ENCODE peak calls at places on chromosomes 4 and X, in ten cellular contexts. O is Panc1; Y is type B pancreatic cell; G is NCI-H1436; K is Calu3; T is activated naive CD4-positive, alpha-beta T cell treated with anti-CD3 and anti-CD28 coated beads for 36 hours; L is choroid plexus epithelial cell; W is T follicular helper cell; V is suprapubic skin; R is left ventricle myocardium superior. Q is an unnamed sample.

GRCh38 chrX:46588263-46588662 is 14.7 kb downstream of the CHST7 start:
- DNase-seq in O (no peak), G (no peak), Y (no peak), W (peak), V (no peak), L (peak), R (peak), K (peak), T (peak), Q (peak)

GRCh38 chrX:132636080-132636479 is 147.2 kb upstream of the MBNL3 start:
- DNase-seq in V (no peak), R (no peak), O (no peak), Y (no peak), K (no peak), G (no peak), L (peak), T (no peak), W (no peak), Q (peak)

GRCh38 chr4:94453534-94453963 is 1.8 kb downstream of the PDLIM5 start:
- DNase-seq in K (no peak), R (no peak), W (no peak), L (no peak), O (no peak), T (no peak), V (no peak), G (no peak), Y (no peak), Q (no peak)

GRCh38 chrX:78074088-78074487 is 30.0 kb upstream of the PGK1 start:
- DNase-seq in V (no peak), O (no peak), T (no peak), Y (no peak), R (no peak), W (no peak), G (no peak), L (no peak), K (no peak), Q (no peak)

GRCh38 chr4:184479516-184479950 is 5.2 kb upstream of the IRF2 start:
- DNase-seq in T (no peak), O (no peak), V (no peak), L (peak), G (no peak), K (no peak), Y (no peak), W (no peak), R (no peak), Q (no peak)

GRCh38 chr4:150570862-150571261 is 11.1 kb upstream of the MAB21L2 start:
- DNase-seq in O (no peak), T (no peak), W (no peak), V (no peak), G (peak), R (no peak), Y (no peak), K (no peak), L (no peak), Q (no peak)

GRCh38 chr4:29560452-29560851 is 1159.7 kb upstream of the PCDH7 start:
- DNase-seq in G (no peak), O (no peak), W (no peak), V (no peak), L (no peak), T (no peak), Y (no peak), K (no peak), R (no peak), Q (no peak)

GRCh38 chr4:14650127-14650526 is 352.2 kb upstream of the CPEB2 start:
- DNase-seq in O (no peak), L (peak), K (no peak), W (no peak), V (no peak), R (no peak), Y (no peak), G (no peak), T (no peak), Q (peak)

GRCh38 chr4:105196523-105197145 is 50.0 kb downstream of the TET2 start:
- DNase-seq in K (no peak), O (no peak), V (no peak), W (no peak), L (peak), G (no peak), Y (no peak), R (no peak), T (no peak), Q (peak)

GRCh38 chr4:165493359-165493758 is 114.6 kb downstream of the CPE start:
- DNase-seq in R (peak), O (peak), K (peak), G (no peak), V (peak), L (peak), Y (no peak), T (peak), W (peak), Q (peak)

GRCh38 chr4:140637836-140638235 is 69.1 kb upstream of the UCP1 start:
- DNase-seq in W (no peak), G (peak), L (peak), O (no peak), T (peak), V (no peak), K (peak), Y (no peak), R (no peak), Q (no peak)

GRCh38 chr4:185567828-185568442 is 32.6 kb upstream of the PDLIM3 start:
- DNase-seq in R (peak), V (peak), K (no peak), G (no peak), O (no peak), Y (no peak), L (peak), T (no peak), W (no peak), Q (peak)

GRCh38 chr4:144868309-144868708 is 222.4 kb downstream of the HHIP start:
- DNase-seq in W (no peak), L (no peak), V (no peak), K (no peak), T (no peak), G (no peak), R (no peak), Y (no peak), O (no peak), Q (no peak)

GRCh38 chr4:145954924-145955339 is 16.3 kb upstream of the ZNF827 start:
- DNase-seq in K (peak), G (no peak), R (no peak), Y (no peak), T (no peak), L (peak), V (no peak), W (no peak), O (peak), Q (peak)

GRCh38 chr4:53924333-53925049 is 139.9 kb downstream of the CHIC2 start:
- DNase-seq in T (no peak), G (no peak), O (no peak), Y (no peak), V (no peak), W (no peak), K (no peak), R (no peak), L (no peak), Q (no peak)

GRCh38 chr4:65943076-65943475 is 272.8 kb upstream of the EPHA5 start:
- DNase-seq in R (no peak), T (no peak), G (no peak), V (no peak), L (peak), W (no peak), K (no peak), O (no peak), Y (no peak), Q (peak)

GRCh38 chr4:169439244-169439643 is 168.5 kb upstream of the SH3RF1 start:
- DNase-seq in Y (no peak), V (no peak), T (no peak), K (no peak), G (no peak), W (no peak), R (no peak), O (no peak), L (peak), Q (peak)

GRCh38 chrX:19127649-19128168 is 5.4 kb upstream of the ADGRG2 start:
- DNase-seq in L (peak), G (no peak), W (no peak), R (peak), Y (no peak), K (no peak), V (no peak), T (no peak), O (no peak), Q (peak)

GRCh38 chr4:81039351-81040174 is 9.1 kb downstream of the BMP3 start:
- DNase-seq in L (peak), T (no peak), Y (no peak), O (no peak), K (peak), V (no peak), W (no peak), R (no peak), G (no peak), Q (no peak)

GRCh38 chr4:107153228-107153627 is 117.1 kb upstream of the DKK2 start:
- DNase-seq in G (no peak), L (peak), R (no peak), V (no peak), Y (no peak), W (no peak), O (no peak), K (no peak), T (no peak), Q (no peak)

GRCh38 chr4:109962401-109962800 is 49.7 kb downstream of the EGF start:
- DNase-seq in O (no peak), G (no peak), W (no peak), T (no peak), V (no peak), L (no peak), R (no peak), Y (no peak), K (no peak), Q (no peak)

GRCh38 chr4:163663454-163664225 is 169.2 kb downstream of the TMA16 start:
- DNase-seq in O (no peak), Y (no peak), L (no peak), K (no peak), R (no peak), T (peak), V (no peak), W (no peak), G (no peak), Q (no peak)

GRCh38 chrX:154812341-154813101 is 7.2 kb upstream of the MPP1 start:
- DNase-seq in G (no peak), Y (no peak), L (no peak), W (no peak), O (no peak), R (no peak), V (no peak), T (no peak), K (no peak), Q (no peak)

GRCh38 chr4:108072300-108072699 is 82.6 kb downstream of the HADH start:
- DNase-seq in V (no peak), O (no peak), W (peak), L (no peak), G (peak), T (peak), K (peak), R (no peak), Y (no peak), Q (no peak)

GRCh38 chrX:1524874-1525582 is 12.0 kb downstream of the P2RY8 start:
- DNase-seq in W (no peak), O (no peak), G (no peak), T (no peak), R (no peak), Y (no peak), V (peak), L (no peak), K (no peak), Q (no peak)

GRCh38 chr4:11470709-11471441 is 42.2 kb upstream of the HS3ST1 start:
- DNase-seq in W (no peak), Y (no peak), K (peak), R (no peak), T (peak), L (no peak), V (no peak), G (no peak), O (no peak), Q (no peak)